ENCODE peak calls at places on chromosomes 12 and 14, in five cellular contexts. S, X, W, N and A are unnamed samples.

GRCh38 chr12:59972941-59973340 is 377.1 kb downstream of the SLC16A7 start:
- DNase-seq in N (peak), S (no peak), W (no peak), X (peak), A (peak)

GRCh38 chr12:58529897-58530296 is 390.4 kb downstream of the LRIG3 start:
- DNase-seq in X (peak), N (peak), S (no peak), W (no peak), A (peak)

GRCh38 chr12:112950701-112951100 is 12.4 kb downstream of the OAS3 start:
- DNase-seq in N (no peak), W (no peak), S (no peak), X (no peak), A (no peak)

GRCh38 chr12:46224401-46224800 is 44.4 kb downstream of the SLC38A1 start:
- DNase-seq in S (no peak), N (no peak), W (peak), X (peak), A (peak)

GRCh38 chr14:25400607-25401206 is 350.8 kb upstream of the STXBP6 start:
- DNase-seq in X (peak), W (no peak), N (no peak), S (peak), A (peak)

GRCh38 chr12:107493646-107494045 is 192.0 kb upstream of the PWP1 start:
- DNase-seq in X (no peak), S (no peak), W (no peak), N (no peak), A (no peak)

GRCh38 chr12:4434299-4434698 is 11.3 kb downstream of the FGF6 start:
- DNase-seq in N (no peak), W (no peak), S (no peak), X (no peak), A (no peak)

GRCh38 chr12:81542621-81543020 is 216.5 kb downstream of the PPFIA2 start:
- DNase-seq in N (no peak), W (no peak), X (no peak), S (no peak), A (no peak)

GRCh38 chr14:80974338-80975078 is 19.1 kb downstream of the TSHR start:
- DNase-seq in W (no peak), N (peak), X (no peak), S (no peak), A (peak)

GRCh38 chr14:62696261-62696968 is 348.8 kb downstream of the KCNH5 start:
- DNase-seq in X (no peak), W (no peak), N (no peak), S (no peak), A (no peak)

GRCh38 chr12:121087467-121088207 is 45.0 kb upstream of the P2RX7 start:
- DNase-seq in W (no peak), X (no peak), N (no peak), S (no peak), A (peak)

GRCh38 chr14:91927800-91928199 is 19.7 kb downstream of the FBLN5 start:
- DNase-seq in N (no peak), S (no peak), W (no peak), X (no peak), A (no peak)

GRCh38 chr12:30896461-30896860 is 30.1 kb upstream of the TSPAN11 start:
- DNase-seq in X (peak), S (no peak), W (no peak), N (no peak), A (peak)

GRCh38 chr12:46985816-46986215 is 93.6 kb upstream of the PCED1B start:
- DNase-seq in X (no peak), N (no peak), S (no peak), W (no peak), A (no peak)

GRCh38 chr12:507261-507853 is 47.6 kb downstream of the B4GALNT3 start:
- DNase-seq in S (peak), X (no peak), W (no peak), N (no peak), A (no peak)

GRCh38 chr12:42130670-42131402 is 13.8 kb downstream of the GXYLT1 start:
- DNase-seq in W (peak), N (no peak), S (no peak), X (peak), A (peak)

GRCh38 chr12:65882504-65882903 is 58.2 kb downstream of the HMGA2 start:
- DNase-seq in N (no peak), X (no peak), S (no peak), W (no peak), A (no peak)

GRCh38 chr14:96614528-96614927 is 112.3 kb downstream of the PAPOLA start:
- DNase-seq in X (no peak), S (no peak), N (no peak), W (no peak), A (no peak)

GRCh38 chr12:6376079-6376941 is 947 bp upstream of the SCNN1A start:
- DNase-seq in N (peak), X (peak), S (peak), W (peak), A (peak)

GRCh38 chr14:20652996-20653975 is 11.8 kb upstream of the OR6S1 start:
- DNase-seq in N (no peak), W (no peak), X (peak), S (no peak), A (peak)

GRCh38 chr12:70241845-70242244 is 1.4 kb upstream of the CNOT2 start:
- DNase-seq in W (no peak), S (no peak), N (no peak), X (no peak), A (no peak)
- H3K4me3 ChIP-seq in W (peak), S (peak), N (no peak), X (no peak), A (peak)

GRCh38 chr14:103002578-103003350 is 54.6 kb downstream of the CDC42BPB start:
- DNase-seq in S (no peak), W (no peak), X (no peak), N (no peak), A (no peak)
- TF ChIP-seq CTCF in S (no peak), W (no peak), X (peak), N (peak), A (no peak)

DNA sequence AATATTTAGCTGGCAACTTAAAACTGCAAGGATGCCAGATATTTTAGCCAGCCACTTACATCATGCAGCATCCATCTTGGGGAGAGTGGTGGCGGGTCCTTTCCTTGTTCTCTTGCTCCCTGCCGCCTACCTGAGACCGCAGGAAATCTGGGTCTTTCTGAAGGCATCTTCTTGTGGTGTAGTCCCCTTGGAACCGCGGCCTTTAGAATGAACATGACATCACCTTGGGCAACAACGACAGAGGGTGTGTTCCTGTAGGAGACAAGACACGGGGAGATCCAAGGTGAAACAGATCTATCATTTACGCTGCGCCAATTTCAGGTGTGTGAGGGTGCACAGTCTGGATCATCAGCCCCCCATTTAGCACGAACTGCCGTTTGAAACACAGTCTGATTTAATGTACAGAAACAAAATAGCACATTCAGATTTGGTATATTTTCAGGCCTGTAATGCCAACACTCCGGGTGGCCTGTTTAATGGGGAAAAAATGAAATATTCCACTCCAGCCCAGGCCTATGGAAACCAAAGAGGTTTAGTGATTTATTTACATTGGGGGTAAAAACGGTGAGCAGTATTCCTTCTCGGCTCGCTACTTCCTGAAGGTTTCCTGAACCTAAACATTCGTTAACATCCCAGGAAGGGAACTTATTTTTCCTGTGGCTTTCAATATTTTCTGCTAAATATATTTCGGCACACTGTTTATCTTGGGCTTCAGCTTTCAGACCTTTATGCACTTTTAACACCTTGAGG is 12.7 kb upstream of the IRF2BPL start:
- DNase-seq in S (no peak), N (no peak), X (no peak), W (no peak), A (no peak)
- H3K4me3 ChIP-seq in S (peak), N (no peak), X (no peak), W (peak), A (peak)

GRCh38 chr12:12990700-12991468 is 9.2 kb downstream of the HEBP1 start:
- DNase-seq in X (no peak), W (no peak), S (no peak), N (no peak), A (no peak)

GRCh38 chr12:12995088-12995487 is 5.0 kb downstream of the HEBP1 start:
- DNase-seq in N (no peak), W (no peak), X (no peak), S (no peak), A (no peak)

GRCh38 chr12:12993367-12993766 is 6.7 kb downstream of the HEBP1 start:
- DNase-seq in S (no peak), W (no peak), X (no peak), N (no peak), A (no peak)

GRCh38 chr12:12996235-12996634 is 3.8 kb downstream of the HEBP1 start:
- DNase-seq in W (no peak), X (no peak), S (no peak), N (no peak), A (no peak)

DNA sequence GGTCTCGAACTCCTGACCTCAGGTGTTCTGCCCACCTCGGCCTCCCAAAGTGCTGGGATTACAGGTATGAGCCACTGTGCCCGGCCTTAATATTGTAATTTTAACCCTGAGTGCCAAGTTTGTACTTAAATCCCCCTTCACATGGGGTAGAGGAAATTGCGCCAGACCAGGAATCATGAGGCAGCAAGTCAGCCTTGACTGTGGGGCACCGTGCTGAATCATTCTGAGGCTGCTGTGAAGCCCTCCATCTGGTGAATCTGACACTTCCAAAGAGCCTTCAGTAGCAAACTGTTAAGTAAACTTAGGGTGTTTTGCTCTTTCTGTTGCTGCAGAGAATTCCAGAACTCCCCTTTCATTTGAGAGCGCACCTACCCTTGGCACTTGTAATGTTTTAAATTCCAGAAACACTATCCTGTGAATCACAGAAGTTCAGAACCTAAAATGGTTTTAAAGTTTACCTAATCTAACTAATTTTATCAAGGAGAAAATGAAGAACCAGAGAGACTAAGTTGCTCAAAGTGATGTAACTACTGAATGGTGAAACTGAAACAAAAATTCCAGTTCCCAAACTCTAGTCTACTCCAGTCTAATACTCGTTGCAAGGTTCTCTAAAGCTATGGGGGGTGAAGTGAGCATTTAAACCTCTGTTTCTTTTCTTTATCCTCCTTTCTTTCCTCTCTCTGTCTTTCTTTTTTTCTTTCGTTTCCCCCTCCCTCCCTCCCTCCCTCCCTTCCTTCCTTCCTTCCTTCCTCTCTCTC is 7.5 kb downstream of the HEBP1 start:
- DNase-seq in W (peak), N (peak), S (peak), X (peak), A (peak)
- TF ChIP-seq CTCF in W (no peak), N (no peak), S (no peak), X (no peak), A (no peak)